ENCODE peak calls at places on chromosomes 16 and 17, in four cellular contexts. R is HepG2, J is A549, L is K562. S is an unnamed sample.

GRCh38 chr17:44987194-44987882 is 19.2 kb upstream of the C1QL1 start:
- DNase-seq in L (no peak), J (no peak), R (no peak), S (no peak)

GRCh38 chr16:30418350-30419181 is 11.2 kb downstream of the ZNF771 start:
- DNase-seq in L (no peak), R (no peak), J (no peak), S (no peak)

GRCh38 chr17:70344356-70345060 is 175.2 kb downstream of the KCNJ2 start:
- DNase-seq in J (no peak), R (no peak), L (no peak), S (no peak)

GRCh38 chr17:72702136-72702735 is 390.3 kb downstream of the SLC39A11 start:
- DNase-seq in L (no peak), J (peak), R (peak), S (no peak)

GRCh38 chr17:81235822-81236740 is 2.8 kb downstream of the TEPSIN start:
- DNase-seq in L (no peak), J (no peak), R (no peak), S (no peak)

GRCh38 chr17:66494023-66494803 is 191.8 kb downstream of the PRKCA start:
- DNase-seq in L (peak), R (no peak), J (peak), S (no peak)

GRCh38 chr16:69106491-69107291 is 1.2 kb downstream of the HAS3 start:
- DNase-seq in R (no peak), J (peak), L (no peak), S (no peak)

GRCh38 chr16:88991813-88992350 is 14.9 kb upstream of the CBFA2T3 start:
- DNase-seq in R (no peak), J (no peak), L (peak), S (no peak)

GRCh38 chr17:19753661-19754463 is 5.8 kb upstream of the ALDH3A1 start:
- DNase-seq in J (peak), R (no peak), L (no peak), S (no peak)

GRCh38 chr16:49951568-49952195 is 73.3 kb upstream of the CNEP1R1 start:
- DNase-seq in L (no peak), R (no peak), J (no peak), S (no peak)

GRCh38 chr17:55794681-55795080 is 43.8 kb downstream of the PCTP start:
- DNase-seq in J (no peak), R (no peak), L (no peak), S (no peak)

GRCh38 chr17:41835214-41835799 is 725 bp downstream of the NT5C3B start:
- DNase-seq in R (no peak), L (no peak), J (peak), S (no peak)

GRCh38 chr17:41836550-41837196 is 641 bp upstream of the NT5C3B start:
- DNase-seq in L (no peak), R (no peak), J (no peak), S (no peak)

GRCh38 chr17:41837761-41838538 is at the start of gene KLHL10:
- DNase-seq in L (no peak), R (no peak), J (no peak), S (no peak)

GRCh38 chr17:41835800-41836549 is at the start of gene NT5C3B:
- DNase-seq in R (peak), L (peak), J (peak), S (no peak)
- TF ChIP-seq CTCF in R (no peak), L (no peak), J (no peak), S (no peak)

DNA sequence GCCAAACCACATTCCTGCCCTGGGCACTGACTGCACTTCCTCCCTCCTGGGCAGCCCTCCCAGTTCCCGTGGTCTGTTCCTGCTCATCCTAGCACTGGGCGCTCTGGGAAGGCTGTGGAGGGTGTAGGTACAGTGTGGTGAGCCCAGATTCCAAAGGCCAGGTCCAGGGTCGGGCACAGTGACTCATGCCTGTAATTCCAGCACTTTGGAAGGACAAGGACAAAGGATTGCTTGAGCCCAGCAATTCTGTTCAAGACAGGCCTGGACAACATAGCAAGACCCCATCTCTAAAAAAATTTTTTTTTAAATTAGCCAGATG is 30.6 kb downstream of the C16orf74 start:
- DNase-seq in R (peak), L (no peak), J (no peak), S (no peak)
- TF ChIP-seq KDM1A in R (peak), L (no peak), J (no peak), S (no peak)

GRCh38 chr17:21044971-21045370 is 2.2 kb upstream of the USP22 start:
- DNase-seq in J (no peak), L (no peak), R (no peak), S (no peak)

GRCh38 chr17:21042434-21043295 is at the start of gene USP22:
- DNase-seq in L (no peak), J (peak), R (no peak), S (no peak)

GRCh38 chr17:21046215-21046614 is 3.4 kb upstream of the USP22 start:
- DNase-seq in L (no peak), J (no peak), R (no peak), S (no peak)

GRCh38 chr17:21041753-21042433 is 918 bp downstream of the USP22 start:
- DNase-seq in L (peak), J (peak), R (peak), S (no peak)

GRCh38 chr17:21043296-21044232 is 753 bp upstream of the USP22 start:
- DNase-seq in L (peak), J (peak), R (peak), S (peak)
- TF ChIP-seq REST in L (peak), J (peak), R (no peak), S (no peak)

GRCh38 chr17:42904110-42904469 is 3.5 kb downstream of the G6PC1 start:
- DNase-seq in R (no peak), J (no peak), L (no peak), S (no peak)

GRCh38 chr17:42913981-42914617 is 13.5 kb downstream of the G6PC1 start:
- DNase-seq in L (no peak), R (no peak), J (no peak), S (no peak)

GRCh38 chr17:42913527-42913926 is 12.9 kb downstream of the G6PC1 start:
- DNase-seq in J (no peak), L (no peak), R (no peak), S (no peak)

GRCh38 chr17:42906772-42907171 is 6.2 kb downstream of the G6PC1 start:
- DNase-seq in L (no peak), J (no peak), R (no peak), S (no peak)

GRCh38 chr17:42908872-42909700 is 8.5 kb downstream of the G6PC1 start:
- DNase-seq in J (no peak), R (no peak), L (no peak), S (no peak)
- TF ChIP-seq CTCF in J (no peak), R (no peak), L (no peak), S (no peak)

GRCh38 chr17:12357600-12357999 is 308.1 kb upstream of the MYOCD start:
- DNase-seq in J (no peak), L (no peak), R (no peak), S (no peak)
- TF ChIP-seq KDM1A in J (no peak), L (no peak), R (no peak), S (no peak)

GRCh38 chr16:2386990-2387389 is 42.3 kb upstream of the CCNF start:
- DNase-seq in J (no peak), R (peak), L (no peak), S (no peak)

GRCh38 chr16:2388875-2389433 is 40.3 kb upstream of the CCNF start:
- DNase-seq in R (peak), L (no peak), J (no peak), S (no peak)

GRCh38 chr16:2388139-2388874 is 40.9 kb upstream of the CCNF start:
- DNase-seq in J (no peak), R (no peak), L (no peak), S (no peak)

DNA sequence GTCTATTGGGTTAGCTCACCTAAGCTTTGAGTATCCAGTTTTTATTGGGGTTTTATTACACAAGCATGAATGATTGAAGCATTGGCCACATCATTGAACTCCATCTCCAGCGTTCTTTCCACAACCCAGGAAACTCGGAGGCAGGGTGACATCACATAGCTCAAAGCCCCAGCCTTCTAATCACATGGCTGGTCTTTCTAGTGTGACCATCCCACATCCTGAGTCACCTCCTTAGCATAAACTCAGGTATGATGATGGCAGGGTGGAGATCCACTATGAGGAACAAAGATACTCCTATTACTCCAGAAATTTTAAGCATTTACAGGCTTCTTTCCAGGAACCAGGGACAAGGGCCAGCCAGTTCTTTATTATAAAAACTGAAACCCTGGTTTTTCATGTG is 43.8 kb upstream of the CCNF start:
- DNase-seq in R (no peak), J (no peak), L (no peak), S (no peak)
- TF ChIP-seq REST in R (no peak), J (no peak), L (no peak), S (no peak)

DNA sequence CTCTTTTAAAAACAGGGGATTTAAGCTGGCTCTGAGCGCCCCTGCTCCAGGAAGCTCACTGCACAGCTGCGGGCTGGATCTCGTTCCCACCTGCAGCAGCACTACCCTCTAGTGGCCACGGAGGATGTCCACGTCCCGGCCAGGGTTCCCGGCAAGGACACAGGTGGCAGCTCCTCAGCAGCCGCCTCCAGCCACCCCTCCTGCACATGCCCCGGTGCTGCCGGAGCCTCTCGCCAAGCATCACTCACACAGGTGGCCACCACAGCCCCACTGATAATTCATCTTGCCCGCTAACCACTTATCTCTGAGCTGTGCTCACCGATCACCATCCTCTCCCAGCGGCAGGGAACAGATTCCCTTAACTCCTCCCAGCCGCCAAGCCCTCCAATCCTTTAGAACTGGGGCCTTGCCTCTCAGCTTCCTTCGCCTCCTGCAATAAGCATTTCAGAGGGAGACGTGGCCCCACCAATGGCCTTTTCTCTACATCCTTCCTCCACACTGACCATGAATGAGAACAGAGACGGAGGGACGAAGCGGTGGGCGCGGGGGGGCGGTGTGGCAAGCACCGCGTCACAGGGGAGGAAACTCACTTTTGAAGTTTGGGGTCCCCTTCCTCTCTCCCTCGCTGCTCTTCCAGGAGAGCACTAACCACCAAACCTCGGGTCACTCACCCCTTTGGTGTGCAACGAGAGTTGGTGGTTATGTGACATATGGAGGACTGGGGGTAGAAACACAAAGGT is 222.1 kb downstream of the RBFOX3 start:
- DNase-seq in R (peak), J (peak), L (peak), S (no peak)
- TF ChIP-seq CTCF in R (peak), J (peak), L (peak), S (peak)

DNA sequence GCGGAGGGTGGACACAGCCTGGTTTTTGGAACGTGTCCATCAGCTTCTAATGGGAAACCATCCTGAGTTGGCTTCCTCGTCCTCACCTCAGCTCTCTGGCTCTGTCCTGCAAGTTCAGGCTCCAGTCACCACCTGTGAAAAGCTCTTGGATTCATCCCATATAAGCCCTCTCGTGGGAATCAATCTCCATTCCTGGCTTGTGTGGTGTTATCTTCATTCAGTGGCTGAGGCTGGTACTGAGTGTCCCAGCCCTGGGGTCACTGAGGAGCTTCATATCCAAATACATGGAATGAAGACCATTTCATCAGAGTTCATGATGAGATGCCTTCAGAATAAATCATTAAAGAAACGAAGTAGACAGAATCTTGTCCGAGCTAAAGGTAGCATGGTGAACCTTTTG is 189.2 kb downstream of the RBFOX1 start:
- DNase-seq in L (no peak), R (no peak), J (no peak), S (no peak)
- TF ChIP-seq KDM1A in L (no peak), R (no peak), J (no peak), S (no peak)

S was measured in GM12878.